ENCODE peak calls at places on chromosome 20, in five cellular contexts. F is spleen, W is AG08396, U is NCI-H1092, J is esophagus squamous epithelium. X is an unnamed sample.
A peak's percentile ranks its signal among the peaks of the same experiment; 100 is the strongest.

GRCh38 chr20:51810155-51811039 is 8.1 kb upstream of the SALL4 start:
- DNase-seq in W (no peak), J (no peak), F (no peak), U (no peak), X (peak; percentile 60)

GRCh38 chr20:37803476-37804307 is 99.2 kb upstream of the VSTM2L start:
- DNase-seq in F (no peak), U (no peak), W (no peak), J (no peak), X (no peak)

GRCh38 chr20:63121246-63121645 is 94.7 kb downstream of the YTHDF1 start:
- DNase-seq in W (no peak), U (no peak), J (no peak), F (peak; percentile 29), X (no peak)

GRCh38 chr20:61896058-61896961 is 169.4 kb downstream of the TAF4 start:
- DNase-seq in F (peak; percentile 79), W (peak; percentile 89), U (peak; percentile 59), J (no peak), X (peak; percentile 83)

GRCh38 chr20:38153011-38153329 is 12.1 kb downstream of the TGM2 start:
- DNase-seq in W (no peak), U (no peak), F (no peak), J (no peak), X (no peak)

GRCh38 chr20:3786126-3786484 is 435 bp downstream of the CENPB start:
- DNase-seq in U (peak; percentile 34), J (no peak), W (peak; percentile 62), F (no peak), X (peak; percentile 60)

GRCh38 chr20:35284267-35284991 is at the start of gene EIF6:
- DNase-seq in F (peak; percentile 94), J (peak; percentile 17), W (peak; percentile 92), U (peak; percentile 70), X (peak; percentile 94)

GRCh38 chr20:1851396-1851795 is 43.8 kb upstream of the SIRPA start:
- DNase-seq in W (no peak), J (no peak), U (no peak), F (no peak), X (no peak)

GRCh38 chr20:40954521-40955165 is 74.0 kb upstream of the TOP1 start:
- DNase-seq in U (no peak), F (no peak), J (no peak), W (no peak), X (no peak)

GRCh38 chr20:34249291-34249690 is 8.1 kb downstream of the ASIP start:
- DNase-seq in U (no peak), W (no peak), J (no peak), F (no peak), X (no peak)

GRCh38 chr20:2136275-2136674 is 34.6 kb downstream of the STK35 start:
- DNase-seq in W (no peak), F (no peak), U (peak; percentile 25), J (no peak), X (no peak)

GRCh38 chr20:63472862-63473390 is 471 bp upstream of the KCNQ2 start:
- DNase-seq in U (no peak), W (no peak), J (no peak), F (no peak), X (no peak)

GRCh38 chr20:513429-513828 is 30.2 kb downstream of the CSNK2A1 start:
- DNase-seq in F (no peak), W (peak; percentile 10), J (no peak), U (no peak), X (no peak)

GRCh38 chr20:25292176-25292891 is 44.4 kb downstream of the PYGB start:
- DNase-seq in U (no peak), W (no peak), F (no peak), J (no peak), X (no peak)

GRCh38 chr20:41895216-41895615 is 277.0 kb upstream of the CHD6 start:
- DNase-seq in F (no peak), J (no peak), U (no peak), W (no peak), X (no peak)

GRCh38 chr20:40262219-40262618 is 426.8 kb downstream of the MAFB start:
- DNase-seq in W (no peak), J (no peak), F (no peak), U (no peak), X (no peak)

GRCh38 chr20:17504326-17504897 is 26.8 kb downstream of the BFSP1 start:
- DNase-seq in F (peak; percentile 83), U (no peak), J (no peak), W (peak; percentile 25), X (no peak)

GRCh38 chr20:11372831-11373230 is 544.9 kb upstream of the BTBD3 start:
- DNase-seq in W (no peak), U (no peak), F (no peak), J (no peak), X (no peak)

GRCh38 chr20:5674176-5674660 is 76.0 kb upstream of the SHLD1 start:
- DNase-seq in W (no peak), F (no peak), U (no peak), J (no peak), X (no peak)

GRCh38 chr20:53621482-53622246 is 28.0 kb upstream of the ZNF217 start:
- DNase-seq in J (no peak), F (no peak), W (peak; percentile 49), U (no peak), X (no peak)

GRCh38 chr20:10902174-10902573 is 228.4 kb upstream of the JAG1 start:
- DNase-seq in U (no peak), W (no peak), J (no peak), F (no peak), X (no peak)

GRCh38 chr20:34915749-34916455 is 39.5 kb downstream of the ACSS2 start:
- DNase-seq in U (no peak), J (no peak), F (no peak), W (no peak), X (no peak)